ENCODE peak calls at places on chromosome 15, in nine cellular contexts. P, Y, W, H, K, L, D, E and B are unnamed samples.

GRCh38 chr15:58951388-58952060 is 18.0 kb upstream of the SLTM start:
- DNase-seq in K (no peak), L (no peak), Y (peak), W (no peak), H (peak), D (peak), P (no peak), E (no peak), B (no peak)

GRCh38 chr15:64527263-64527984 is 67.0 kb downstream of the ZNF609 start:
- DNase-seq in L (no peak), E (no peak), K (no peak), W (no peak), Y (peak), D (peak), H (peak), P (no peak), B (no peak)

GRCh38 chr15:101648356-101648755 is 3.8 kb downstream of the TM2D3 start:
- DNase-seq in W (no peak), H (no peak), E (no peak), K (no peak), L (no peak), Y (no peak), P (no peak), D (no peak), B (no peak)

GRCh38 chr15:67107014-67107812 is 41.8 kb downstream of the SMAD3 start:
- DNase-seq in E (no peak), K (no peak), H (peak), L (no peak), D (peak), P (no peak), Y (peak), W (no peak), B (no peak)

GRCh38 chr15:77568960-77569646 is 63.6 kb downstream of the LINGO1 start:
- DNase-seq in L (no peak), K (no peak), Y (peak), W (no peak), P (no peak), D (peak), E (no peak), H (no peak), B (no peak)

GRCh38 chr15:74784854-74785715 is 3.2 kb downstream of the CSK start:
- DNase-seq in D (no peak), P (no peak), W (no peak), H (no peak), K (no peak), E (no peak), L (no peak), Y (no peak), B (no peak)

GRCh38 chr15:35557544-35557943 is 11.6 kb upstream of the DPH6 start:
- DNase-seq in Y (peak), P (no peak), H (peak), W (no peak), L (no peak), K (no peak), D (peak), E (no peak), B (no peak)

GRCh38 chr15:59703979-59704796 is 15.1 kb upstream of the BNIP2 start:
- DNase-seq in L (no peak), W (no peak), K (no peak), Y (no peak), P (no peak), D (no peak), H (no peak), E (no peak), B (no peak)

GRCh38 chr15:29534378-29534777 is 264.8 kb upstream of the NSMCE3 start:
- DNase-seq in W (no peak), Y (no peak), K (no peak), P (no peak), D (peak), E (no peak), H (peak), L (no peak), B (no peak)

GRCh38 chr15:72740202-72740601 is 43.4 kb downstream of the ADPGK start:
- DNase-seq in E (no peak), P (no peak), D (no peak), Y (peak), K (no peak), L (no peak), H (no peak), W (no peak), B (no peak)

GRCh38 chr15:80233511-80234080 is 18.4 kb downstream of the CTXND1 start:
- DNase-seq in H (no peak), W (no peak), L (no peak), K (no peak), D (no peak), P (no peak), Y (no peak), E (no peak), B (no peak)

GRCh38 chr15:68511073-68511991 is 67.5 kb upstream of the CORO2B start:
- DNase-seq in W (no peak), K (no peak), H (no peak), D (peak), L (no peak), Y (peak), E (no peak), P (no peak), B (no peak)

GRCh38 chr15:41520636-41521035 is 7.0 kb upstream of the LTK start:
- DNase-seq in L (no peak), Y (no peak), K (no peak), E (no peak), H (no peak), P (no peak), W (no peak), D (no peak), B (no peak)